ENCODE peak calls at places on chromosomes 11 and 22, in ten cellular contexts. C is activated CD8-positive, alpha-beta T cell treated with anti-CD3 and anti-CD28 coated beads, Interleukin-2, amount 10 ng/mL, durations not matched to agents 7 days and 5 days; U is activated CD4-positive, CD25-positive, alpha-beta regulatory T cell; S is neural crest cell; L is stimulated activated CD4-positive, alpha-beta T cell treated with anti-CD3 and anti-CD28 coated beads, Interleukin-4, amount 100 ng/mL, for 4 hours; K is GM06990; A is cardiac fibroblast; O is A172; J is stimulated activated CD8-positive, alpha-beta memory T cell treated with anti-CD3 and anti-CD28 coated beads, Interleukin-2, amount 100 ng/mL, for 48 hours; B is breast epithelium. Q is an unnamed sample.

GRCh38 chr11:95231881-95232605 is 1.0 kb upstream of the SESN3 start:
- DNase-seq in J (peak), A (peak), U (peak), B (peak), K (peak), O (no peak), L (peak), C (peak), S (peak), Q (no peak)

GRCh38 chr22:48755332-48755949 is 1072.2 kb downstream of the BRD1 start:
- DNase-seq in C (no peak), S (no peak), K (no peak), B (no peak), A (no peak), U (no peak), O (no peak), L (no peak), J (no peak), Q (no peak)

GRCh38 chr11:18720811-18721575 is 5.0 kb downstream of the IGSF22 start:
- DNase-seq in U (peak), K (peak), S (peak), L (peak), J (peak), O (no peak), A (peak), C (peak), B (peak), Q (no peak)

GRCh38 chr11:7673724-7674434 is 579 bp upstream of the CYB5R2 start:
- DNase-seq in J (no peak), K (peak), A (peak), O (no peak), S (peak), L (no peak), C (no peak), B (no peak), U (no peak), Q (no peak)

GRCh38 chr11:69918938-69919650 is 99.9 kb upstream of the FGF3 start:
- DNase-seq in B (peak), C (peak), O (peak), K (peak), J (peak), S (peak), L (peak), A (peak), U (peak), Q (no peak)

GRCh38 chr11:20308601-20309000 is 54.9 kb upstream of the HTATIP2 start:
- DNase-seq in J (no peak), U (no peak), A (no peak), B (no peak), C (no peak), O (no peak), L (no peak), K (no peak), S (no peak), Q (no peak)

GRCh38 chr11:96234866-96235441 is 108.0 kb downstream of the MAML2 start:
- DNase-seq in S (no peak), C (no peak), U (no peak), L (no peak), J (no peak), O (peak), B (no peak), K (no peak), A (no peak), Q (no peak)

GRCh38 chr22:47174096-47174495 is 411.6 kb downstream of the TBC1D22A start:
- DNase-seq in J (no peak), O (no peak), C (no peak), S (no peak), L (no peak), A (no peak), U (no peak), K (peak), B (no peak), Q (no peak)

GRCh38 chr22:45636668-45637067 is 35.0 kb upstream of the ATXN10 start:
- DNase-seq in K (no peak), L (no peak), J (no peak), S (no peak), B (no peak), O (no peak), C (no peak), U (no peak), A (no peak), Q (no peak)

GRCh38 chr11:35305670-35306382 is 113.5 kb downstream of the SLC1A2 start:
- DNase-seq in K (no peak), C (peak), U (no peak), B (no peak), S (peak), A (peak), O (peak), L (peak), J (no peak), Q (no peak)

GRCh38 chr11:44267366-44268072 is 42.4 kb downstream of the ALX4 start:
- DNase-seq in O (no peak), J (no peak), S (no peak), U (no peak), C (no peak), A (no peak), K (no peak), L (no peak), B (no peak), Q (no peak)

GRCh38 chr11:134047586-134047999 is 21.3 kb upstream of the JAM3 start:
- DNase-seq in O (peak), A (peak), C (no peak), J (no peak), S (no peak), U (no peak), K (no peak), L (no peak), B (no peak), Q (no peak)

GRCh38 chr22:31876156-31877035 is 67.9 kb upstream of the YWHAH start:
- DNase-seq in A (no peak), B (no peak), K (no peak), J (no peak), U (no peak), L (no peak), C (peak), S (no peak), O (peak), Q (no peak)

GRCh38 chr22:47165338-47165931 is 403.0 kb downstream of the TBC1D22A start:
- DNase-seq in O (no peak), C (no peak), K (no peak), J (no peak), A (no peak), U (no peak), S (no peak), B (no peak), L (no peak), Q (no peak)

Q was measured in GM12878.